ENCODE peak calls at places on chromosomes 13 and 19, in nine cellular contexts. One of them, this sample, is unnamed. For H3K36me3, the result is how much of the 10 kb centered on the place peaks cover.

GRCh38 chr13:45949161-45949560 is 97.6 kb upstream of the SIAH3 start:
- DNase-seq in cardiac muscle cell: no peak
- DNase-seq in sigmoid colon: no peak
- DNase-seq in heart left ventricle: no peak
- DNase-seq in tibial artery: no peak
- DNase-seq in psoas muscle: no peak
- DNase-seq in H7: no peak
- DNase-seq in thoracic aorta: no peak
- DNase-seq in OCI-LY7: no peak
- DNase-seq in this sample: no peak

GRCh38 chr13:20191902-20192469 is 752 bp downstream of the GJB2 start:
- DNase-seq in cardiac muscle cell: no peak
- DNase-seq in sigmoid colon: no peak
- DNase-seq in heart left ventricle: no peak
- DNase-seq in tibial artery: no peak
- DNase-seq in psoas muscle: no peak
- DNase-seq in H7: peak
- DNase-seq in thoracic aorta: no peak
- DNase-seq in OCI-LY7: no peak
- DNase-seq in this sample: no peak

GRCh38 chr13:74529968-74530367 is 395.8 kb upstream of the KLF12 start:
- DNase-seq in cardiac muscle cell: no peak
- DNase-seq in sigmoid colon: no peak
- DNase-seq in heart left ventricle: no peak
- DNase-seq in tibial artery: no peak
- DNase-seq in psoas muscle: no peak
- DNase-seq in H7: no peak
- DNase-seq in thoracic aorta: no peak
- DNase-seq in OCI-LY7: no peak
- DNase-seq in this sample: no peak

GRCh38 chr19:13834308-13834790 is 39.1 kb downstream of the ZSWIM4 start:
- DNase-seq in cardiac muscle cell: no peak
- DNase-seq in sigmoid colon: peak
- DNase-seq in heart left ventricle: no peak
- DNase-seq in tibial artery: no peak
- DNase-seq in psoas muscle: no peak
- DNase-seq in H7: peak
- DNase-seq in thoracic aorta: no peak
- DNase-seq in OCI-LY7: no peak
- DNase-seq in this sample: no peak

GRCh38 chr13:34361528-34361927 is 543.6 kb downstream of the RFC3 start:
- DNase-seq in cardiac muscle cell: no peak
- DNase-seq in sigmoid colon: no peak
- DNase-seq in heart left ventricle: no peak
- DNase-seq in tibial artery: no peak
- DNase-seq in psoas muscle: no peak
- DNase-seq in H7: no peak
- DNase-seq in thoracic aorta: no peak
- DNase-seq in OCI-LY7: no peak
- DNase-seq in this sample: peak

GRCh38 chr19:46717716-46718143 is 816 bp upstream of the PRKD2 start:
- DNase-seq in cardiac muscle cell: no peak
- DNase-seq in sigmoid colon: peak
- DNase-seq in heart left ventricle: no peak
- DNase-seq in tibial artery: no peak
- DNase-seq in psoas muscle: no peak
- DNase-seq in H7: no peak
- DNase-seq in thoracic aorta: no peak
- DNase-seq in OCI-LY7: peak
- DNase-seq in this sample: no peak

GRCh38 chr13:44406617-44407016 is 33.0 kb downstream of the SERP2 start:
- DNase-seq in cardiac muscle cell: no peak
- DNase-seq in sigmoid colon: no peak
- DNase-seq in heart left ventricle: no peak
- DNase-seq in tibial artery: no peak
- DNase-seq in psoas muscle: no peak
- DNase-seq in H7: no peak
- DNase-seq in thoracic aorta: no peak
- DNase-seq in OCI-LY7: no peak
- DNase-seq in this sample: no peak

GRCh38 chr19:32998722-32999121 is 26.7 kb downstream of the FAAP24 start:
- DNase-seq in cardiac muscle cell: no peak
- DNase-seq in sigmoid colon: no peak
- DNase-seq in heart left ventricle: no peak
- DNase-seq in tibial artery: no peak
- DNase-seq in psoas muscle: no peak
- DNase-seq in H7: no peak
- DNase-seq in thoracic aorta: no peak
- DNase-seq in OCI-LY7: no peak
- DNase-seq in this sample: no peak

DNA sequence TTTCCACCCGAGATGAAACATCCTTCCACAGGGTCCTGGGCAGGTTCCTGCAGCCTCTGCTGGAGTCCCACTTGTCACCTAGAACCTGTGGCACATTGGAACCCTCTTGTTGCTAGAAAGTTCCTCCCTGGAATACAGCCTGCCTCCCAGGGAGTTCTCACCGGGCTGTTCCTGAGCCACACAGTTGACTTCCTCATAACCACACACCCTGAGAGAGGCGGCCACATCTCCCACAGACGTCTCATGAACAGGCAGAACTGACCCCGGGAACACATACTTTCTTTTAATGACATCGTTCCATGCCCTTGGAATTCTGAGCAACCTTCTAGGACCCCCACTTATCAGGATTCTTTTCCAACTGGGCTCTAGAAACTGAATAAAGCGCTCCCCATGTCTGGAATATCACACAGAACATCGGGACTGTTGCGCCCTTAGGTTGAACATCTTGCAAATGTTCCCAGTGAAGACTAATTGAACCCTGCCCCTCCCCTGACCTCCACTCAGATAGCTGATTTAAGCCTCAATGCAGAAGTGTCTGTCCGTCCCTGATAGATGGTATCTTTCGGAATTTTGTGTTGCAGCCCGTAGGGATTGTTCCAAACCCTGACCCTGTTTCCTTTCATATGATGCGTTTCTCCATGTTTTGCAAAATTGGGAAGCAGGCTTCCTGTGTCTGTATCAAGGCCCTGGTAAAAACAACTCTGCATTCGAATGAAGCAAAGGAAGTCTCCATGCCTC is 91.1 kb downstream of the RAB20 start:
- DNase-seq in cardiac muscle cell: no peak
- DNase-seq in sigmoid colon: no peak
- DNase-seq in heart left ventricle: no peak
- DNase-seq in tibial artery: no peak
- DNase-seq in psoas muscle: no peak
- DNase-seq in H7: no peak
- DNase-seq in thoracic aorta: no peak
- DNase-seq in OCI-LY7: no peak
- DNase-seq in this sample: no peak
- H3K36me3 ChIP-seq in cardiac muscle cell: under half
- H3K36me3 ChIP-seq in sigmoid colon: half or more
- H3K36me3 ChIP-seq in heart left ventricle: half or more
- H3K36me3 ChIP-seq in tibial artery: half or more
- H3K36me3 ChIP-seq in psoas muscle: under half
- H3K36me3 ChIP-seq in H7: under half
- H3K36me3 ChIP-seq in thoracic aorta: half or more
- H3K36me3 ChIP-seq in OCI-LY7: under half
- H3K36me3 ChIP-seq in this sample: under half

GRCh38 chr13:106449096-106449495 is 86.4 kb downstream of the EFNB2 start:
- DNase-seq in cardiac muscle cell: no peak
- DNase-seq in sigmoid colon: no peak
- DNase-seq in heart left ventricle: no peak
- DNase-seq in tibial artery: no peak
- DNase-seq in psoas muscle: no peak
- DNase-seq in H7: no peak
- DNase-seq in thoracic aorta: no peak
- DNase-seq in OCI-LY7: no peak
- DNase-seq in this sample: no peak
- H3K36me3 ChIP-seq in cardiac muscle cell: under half
- H3K36me3 ChIP-seq in sigmoid colon: under half
- H3K36me3 ChIP-seq in heart left ventricle: under half
- H3K36me3 ChIP-seq in tibial artery: under half
- H3K36me3 ChIP-seq in psoas muscle: under half
- H3K36me3 ChIP-seq in H7: under half
- H3K36me3 ChIP-seq in thoracic aorta: under half
- H3K36me3 ChIP-seq in OCI-LY7: under half
- H3K36me3 ChIP-seq in this sample: under half

GRCh38 chr13:52027832-52028231 is 3.3 kb downstream of the UTP14C start:
- DNase-seq in cardiac muscle cell: no peak
- DNase-seq in sigmoid colon: no peak
- DNase-seq in heart left ventricle: no peak
- DNase-seq in tibial artery: no peak
- DNase-seq in psoas muscle: no peak
- DNase-seq in H7: no peak
- DNase-seq in thoracic aorta: no peak
- DNase-seq in OCI-LY7: no peak
- DNase-seq in this sample: no peak

GRCh38 chr13:52024481-52024880 is at the start of gene UTP14C:
- DNase-seq in cardiac muscle cell: no peak
- DNase-seq in sigmoid colon: no peak
- DNase-seq in heart left ventricle: no peak
- DNase-seq in tibial artery: no peak
- DNase-seq in psoas muscle: no peak
- DNase-seq in H7: no peak
- DNase-seq in thoracic aorta: no peak
- DNase-seq in OCI-LY7: no peak
- DNase-seq in this sample: no peak

GRCh38 chr13:52029569-52029968 is 5.1 kb downstream of the UTP14C start:
- DNase-seq in cardiac muscle cell: no peak
- DNase-seq in sigmoid colon: no peak
- DNase-seq in heart left ventricle: no peak
- DNase-seq in tibial artery: no peak
- DNase-seq in psoas muscle: no peak
- DNase-seq in H7: no peak
- DNase-seq in thoracic aorta: no peak
- DNase-seq in OCI-LY7: no peak
- DNase-seq in this sample: no peak

GRCh38 chr13:52025475-52026245 is 1.2 kb downstream of the UTP14C start:
- DNase-seq in cardiac muscle cell: no peak
- DNase-seq in sigmoid colon: no peak
- DNase-seq in heart left ventricle: no peak
- DNase-seq in tibial artery: no peak
- DNase-seq in psoas muscle: no peak
- DNase-seq in H7: no peak
- DNase-seq in thoracic aorta: no peak
- DNase-seq in OCI-LY7: no peak
- DNase-seq in this sample: no peak

GRCh38 chr13:52026246-52026626 is 1.7 kb downstream of the UTP14C start:
- DNase-seq in cardiac muscle cell: no peak
- DNase-seq in sigmoid colon: no peak
- DNase-seq in heart left ventricle: no peak
- DNase-seq in tibial artery: no peak
- DNase-seq in psoas muscle: no peak
- DNase-seq in H7: peak
- DNase-seq in thoracic aorta: no peak
- DNase-seq in OCI-LY7: no peak
- DNase-seq in this sample: no peak
- H3K36me3 ChIP-seq in cardiac muscle cell: under half
- H3K36me3 ChIP-seq in sigmoid colon: under half
- H3K36me3 ChIP-seq in heart left ventricle: under half
- H3K36me3 ChIP-seq in tibial artery: half or more
- H3K36me3 ChIP-seq in psoas muscle: under half
- H3K36me3 ChIP-seq in H7: under half
- H3K36me3 ChIP-seq in thoracic aorta: under half
- H3K36me3 ChIP-seq in OCI-LY7: half or more
- H3K36me3 ChIP-seq in this sample: half or more

GRCh38 chr19:11101057-11101456 is 11.8 kb downstream of the LDLR start:
- DNase-seq in cardiac muscle cell: no peak
- DNase-seq in sigmoid colon: no peak
- DNase-seq in heart left ventricle: no peak
- DNase-seq in tibial artery: no peak
- DNase-seq in psoas muscle: no peak
- DNase-seq in H7: no peak
- DNase-seq in thoracic aorta: no peak
- DNase-seq in OCI-LY7: no peak
- DNase-seq in this sample: no peak
- H3K36me3 ChIP-seq in cardiac muscle cell: half or more
- H3K36me3 ChIP-seq in sigmoid colon: under half
- H3K36me3 ChIP-seq in heart left ventricle: under half
- H3K36me3 ChIP-seq in tibial artery: under half
- H3K36me3 ChIP-seq in psoas muscle: under half
- H3K36me3 ChIP-seq in H7: under half
- H3K36me3 ChIP-seq in thoracic aorta: under half
- H3K36me3 ChIP-seq in OCI-LY7: half or more
- H3K36me3 ChIP-seq in this sample: half or more

GRCh38 chr19:989381-990081 is 5.4 kb downstream of the WDR18 start:
- DNase-seq in cardiac muscle cell: no peak
- DNase-seq in sigmoid colon: no peak
- DNase-seq in heart left ventricle: no peak
- DNase-seq in tibial artery: no peak
- DNase-seq in psoas muscle: no peak
- DNase-seq in H7: peak
- DNase-seq in thoracic aorta: no peak
- DNase-seq in OCI-LY7: no peak
- DNase-seq in this sample: no peak
- H3K36me3 ChIP-seq in cardiac muscle cell: under half
- H3K36me3 ChIP-seq in sigmoid colon: under half
- H3K36me3 ChIP-seq in heart left ventricle: half or more
- H3K36me3 ChIP-seq in tibial artery: under half
- H3K36me3 ChIP-seq in psoas muscle: under half
- H3K36me3 ChIP-seq in H7: under half
- H3K36me3 ChIP-seq in thoracic aorta: under half
- H3K36me3 ChIP-seq in OCI-LY7: half or more
- H3K36me3 ChIP-seq in this sample: under half

This sample was measured in SJCRH30.